ENCODE peak calls at places on chromosomes 6 and 20, in four cellular contexts. W is GM23338, G is IMR-90, P is fibroblast of lung. Q is an unnamed sample.

GRCh38 chr6:22236626-22237414 is 60.0 kb downstream of the PRL start:
- DNase-seq in W (no peak), G (peak), P (peak), Q (no peak)

GRCh38 chr20:33093074-33093473 is 13.6 kb downstream of the BPIFB4 start:
- DNase-seq in W (no peak), G (no peak), P (no peak), Q (no peak)

GRCh38 chr20:61819484-61819846 is 246.2 kb downstream of the TAF4 start:
- DNase-seq in W (no peak), G (no peak), P (no peak), Q (no peak)

GRCh38 chr6:144710207-144710606 is 425.1 kb downstream of the UTRN start:
- DNase-seq in W (no peak), G (peak), P (peak), Q (peak)

GRCh38 chr20:51542894-51543788 is 622 bp upstream of the NFATC2 start:
- DNase-seq in W (no peak), G (no peak), P (no peak), Q (no peak)

GRCh38 chr6:140782941-140783340 is 1349.8 kb upstream of the GJE1 start:
- DNase-seq in W (no peak), G (no peak), P (peak), Q (no peak)

GRCh38 chr6:34143196-34143883 is 2.5 kb downstream of the GRM4 start:
- DNase-seq in W (no peak), G (no peak), P (no peak), Q (no peak)

GRCh38 chr20:19506021-19506420 is 252.0 kb upstream of the RIN2 start:
- DNase-seq in W (no peak), G (no peak), P (no peak), Q (no peak)

GRCh38 chr20:45358282-45359068 is 4.5 kb upstream of the SYS1 start:
- DNase-seq in W (no peak), G (peak), P (peak), Q (no peak)

GRCh38 chr20:53937330-53937729 is 133.1 kb downstream of the BCAS1 start:
- DNase-seq in W (no peak), G (no peak), P (no peak), Q (no peak)

GRCh38 chr6:36874016-36874442 is 574 bp downstream of the PPIL1 start:
- DNase-seq in W (no peak), G (peak), P (peak), Q (no peak)

GRCh38 chr6:42746452-42747400 is 823 bp upstream of the TBCC start:
- DNase-seq in W (peak), G (peak), P (peak), Q (peak)

GRCh38 chr20:25178563-25179438 is 16.7 kb upstream of the ENTPD6 start:
- DNase-seq in W (peak), G (peak), P (peak), Q (peak)

GRCh38 chr20:6081236-6081635 is 27.4 kb upstream of the LRRN4 start:
- DNase-seq in W (no peak), G (peak), P (peak), Q (no peak)

GRCh38 chr20:21435576-21435975 is 38.2 kb upstream of the NKX2-4 start:
- DNase-seq in W (peak), G (no peak), P (peak), Q (no peak)

GRCh38 chr6:7051780-7052440 is 55.9 kb upstream of the RREB1 start:
- DNase-seq in W (peak), G (no peak), P (peak), Q (peak)

GRCh38 chr6:166253277-166254229 is 54.6 kb downstream of the PRR18 start:
- DNase-seq in W (peak), G (no peak), P (no peak), Q (peak)

GRCh38 chr6:166257911-166258318 is 50.3 kb downstream of the PRR18 start:
- DNase-seq in W (no peak), G (no peak), P (no peak), Q (no peak)

GRCh38 chr6:166258854-166259276 is 49.3 kb downstream of the PRR18 start:
- DNase-seq in W (no peak), G (no peak), P (no peak), Q (no peak)

GRCh38 chr6:166262738-166263515 is 45.3 kb downstream of the PRR18 start:
- DNase-seq in W (no peak), G (no peak), P (no peak), Q (no peak)

GRCh38 chr6:166259296-166259977 is 48.8 kb downstream of the PRR18 start:
- DNase-seq in W (peak), G (no peak), P (no peak), Q (no peak)
- TF ChIP-seq CTCF in W (no peak), G (no peak), P (no peak), Q (no peak)

GRCh38 chr20:56430471-56430870 is 18.4 kb downstream of the CASS4 start:
- DNase-seq in W (no peak), G (no peak), P (no peak), Q (no peak)

GRCh38 chr20:56428881-56429280 is 16.8 kb downstream of the CASS4 start:
- DNase-seq in W (no peak), G (no peak), P (no peak), Q (no peak)

GRCh38 chr20:56428388-56428787 is 16.3 kb downstream of the CASS4 start:
- DNase-seq in W (no peak), G (no peak), P (no peak), Q (no peak)

GRCh38 chr20:56429941-56430340 is 17.9 kb downstream of the CASS4 start:
- DNase-seq in W (no peak), G (no peak), P (no peak), Q (no peak)

DNA sequence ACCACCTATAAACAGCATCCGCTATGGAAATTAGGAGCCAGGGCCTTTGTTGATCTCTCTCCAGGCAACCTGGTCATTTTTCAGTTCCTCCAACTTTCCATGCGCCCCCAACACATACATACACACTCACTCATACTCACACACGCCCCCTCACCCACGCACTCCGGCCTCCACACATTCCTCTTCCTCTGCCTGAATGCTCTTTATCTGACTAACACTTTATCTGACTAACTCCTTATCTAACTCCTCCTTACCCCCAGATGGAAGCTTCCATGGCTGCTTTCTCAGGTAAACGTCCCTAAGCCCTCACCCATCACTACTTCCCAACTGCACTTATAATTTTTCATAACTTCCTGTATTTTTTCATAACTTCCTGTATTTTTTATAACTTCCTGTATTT is 17.4 kb downstream of the CASS4 start:
- DNase-seq in W (no peak), G (peak), P (peak), Q (no peak)
- H3K27ac ChIP-seq in W (no peak), G (peak), P (peak), Q (no peak)

DNA sequence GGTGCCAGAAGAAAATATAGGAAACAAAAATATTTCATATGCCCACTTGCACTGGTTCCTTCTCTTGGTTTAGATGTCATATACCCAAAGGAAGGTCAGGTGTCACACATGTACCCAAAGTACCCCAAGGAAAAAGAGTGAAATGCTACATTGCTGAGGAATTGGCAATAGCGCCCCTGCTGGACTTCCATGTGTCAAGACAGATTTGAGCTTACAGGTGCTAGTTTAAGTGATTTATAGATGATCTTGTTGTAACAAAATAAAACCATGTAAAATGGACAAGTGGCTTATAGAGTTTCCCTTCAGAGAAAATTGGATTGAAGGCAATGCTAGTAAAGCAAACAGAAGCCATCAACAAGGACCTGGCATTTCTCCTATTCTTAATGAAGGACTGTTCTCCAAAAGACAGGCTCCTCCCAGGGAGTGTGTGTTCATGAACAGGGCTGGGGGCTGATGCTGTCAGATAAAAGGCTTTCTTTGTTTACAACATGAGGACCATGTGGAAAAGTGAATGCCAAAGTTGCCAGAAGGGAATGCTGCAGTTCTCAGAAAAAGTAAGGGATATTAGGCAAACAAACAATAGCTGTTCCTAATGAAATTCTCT is 64.3 kb upstream of the PAK5 start:
- DNase-seq in W (peak), G (no peak), P (no peak), Q (peak)
- TF ChIP-seq CTCF in W (peak), G (peak), P (peak), Q (peak)

GRCh38 chr20:35108921-35109320 is 16.3 kb upstream of the TRPC4AP start:
- DNase-seq in W (no peak), G (no peak), P (no peak), Q (no peak)
- H3K27ac ChIP-seq in W (no peak), G (no peak), P (no peak), Q (no peak)

GRCh38 chr20:49786226-49786625 is 26.4 kb upstream of the SLC9A8 start:
- DNase-seq in W (no peak), G (no peak), P (no peak), Q (no peak)

GRCh38 chr20:49785149-49785850 is 27.3 kb upstream of the SLC9A8 start:
- DNase-seq in W (no peak), G (no peak), P (no peak), Q (no peak)

GRCh38 chr20:49787371-49788357 is 25.0 kb upstream of the SLC9A8 start:
- DNase-seq in W (no peak), G (no peak), P (no peak), Q (no peak)

GRCh38 chr20:49785851-49786174 is 26.8 kb upstream of the SLC9A8 start:
- DNase-seq in W (no peak), G (no peak), P (no peak), Q (no peak)

GRCh38 chr20:49786671-49787370 is 25.8 kb upstream of the SLC9A8 start:
- DNase-seq in W (peak), G (peak), P (no peak), Q (no peak)
- TF ChIP-seq CTCF in W (peak), G (peak), P (peak), Q (no peak)

GRCh38 chr6:54801669-54802068 is 44.9 kb upstream of the FAM83B start:
- DNase-seq in W (no peak), G (peak), P (peak), Q (peak)
- H3K27ac ChIP-seq in W (no peak), G (peak), P (no peak), Q (peak)

GRCh38 chr6:166466178-166467122 is 83.7 kb upstream of the MPC1 start:
- DNase-seq in W (no peak), G (peak), P (peak), Q (no peak)

GRCh38 chr6:166467436-166468000 is 84.8 kb upstream of the MPC1 start:
- DNase-seq in W (no peak), G (no peak), P (no peak), Q (no peak)

GRCh38 chr6:166464068-166464410 is 81.3 kb upstream of the MPC1 start:
- DNase-seq in W (no peak), G (no peak), P (no peak), Q (no peak)

GRCh38 chr6:166464418-166465400 is 82.0 kb upstream of the MPC1 start:
- DNase-seq in W (no peak), G (no peak), P (peak), Q (no peak)

DNA sequence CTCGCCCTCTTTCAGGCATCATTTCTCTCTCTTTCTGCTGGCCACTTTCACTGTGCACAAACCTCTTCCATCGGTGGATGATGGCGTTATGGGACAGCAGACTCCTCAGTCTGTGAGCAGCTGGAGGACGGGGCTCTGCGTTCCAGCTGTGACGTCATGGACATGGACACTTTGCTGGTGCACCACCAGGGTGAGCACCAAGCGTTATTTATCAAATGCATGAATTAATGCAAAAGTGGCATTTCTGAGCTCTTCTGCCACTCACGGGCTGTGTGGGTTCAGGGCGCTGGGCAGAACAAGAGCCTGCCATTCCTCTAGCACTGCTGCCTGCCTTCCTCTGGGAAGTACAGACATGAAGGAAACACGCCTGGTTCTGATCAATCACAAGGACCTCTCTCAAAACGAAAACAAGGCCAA is 82.9 kb upstream of the MPC1 start:
- DNase-seq in W (no peak), G (peak), P (peak), Q (peak)
- TF ChIP-seq CTCF in W (no peak), G (peak), P (peak), Q (peak)

DNA sequence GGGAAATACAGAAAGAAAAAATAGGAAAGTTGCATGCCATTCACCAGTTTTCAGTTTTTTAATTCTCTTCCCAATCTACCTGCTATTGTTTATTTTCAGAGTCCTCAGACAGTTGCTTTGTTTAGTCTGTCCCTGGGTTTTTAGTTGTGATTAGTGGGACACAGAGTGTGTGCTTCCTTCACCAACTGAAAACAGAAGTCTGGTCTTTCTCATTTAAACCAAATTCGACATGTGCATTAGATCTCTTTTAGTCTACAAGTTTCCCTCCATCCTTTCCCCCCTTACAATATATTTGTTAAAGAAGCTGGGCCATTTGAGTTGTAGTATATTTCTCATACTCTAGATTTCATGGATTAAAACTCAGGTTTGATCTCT is 58.7 kb upstream of the STMND1 start:
- DNase-seq in W (no peak), G (no peak), P (no peak), Q (no peak)
- H3K27ac ChIP-seq in W (no peak), G (no peak), P (no peak), Q (no peak)